ENCODE peak calls at places on chromosomes 16 and 17, in seven cellular contexts. One of them, this sample, is unnamed.

GRCh38 chr16:58733671-58734458 is at the start of gene GOT2:
- DNase-seq in lower leg skin: peak
- DNase-seq in uterus: peak
- DNase-seq in heart left ventricle: peak
- DNase-seq in A549: peak
- DNase-seq in gastrocnemius medialis: peak
- DNase-seq in transverse colon: peak
- DNase-seq in this sample: peak

GRCh38 chr16:87855852-87856715 is 13.2 kb downstream of the SLC7A5 start:
- DNase-seq in lower leg skin: peak
- DNase-seq in uterus: no peak
- DNase-seq in heart left ventricle: peak
- DNase-seq in A549: peak
- DNase-seq in gastrocnemius medialis: peak
- DNase-seq in transverse colon: peak
- DNase-seq in this sample: peak

GRCh38 chr16:13909872-13910303 is 10.1 kb upstream of the ERCC4 start:
- DNase-seq in lower leg skin: no peak
- DNase-seq in uterus: peak
- DNase-seq in heart left ventricle: peak
- DNase-seq in A549: peak
- DNase-seq in gastrocnemius medialis: peak
- DNase-seq in transverse colon: no peak
- DNase-seq in this sample: peak

GRCh38 chr16:3879887-3880564 is 487 bp downstream of the CREBBP start:
- DNase-seq in lower leg skin: peak
- DNase-seq in uterus: peak
- DNase-seq in heart left ventricle: peak
- DNase-seq in A549: peak
- DNase-seq in gastrocnemius medialis: peak
- DNase-seq in transverse colon: peak
- DNase-seq in this sample: peak

GRCh38 chr17:1758812-1759211 is 3.0 kb upstream of the SERPINF1 start:
- DNase-seq in lower leg skin: no peak
- DNase-seq in uterus: no peak
- DNase-seq in heart left ventricle: no peak
- DNase-seq in A549: no peak
- DNase-seq in gastrocnemius medialis: no peak
- DNase-seq in transverse colon: no peak
- DNase-seq in this sample: no peak

GRCh38 chr16:68379472-68380347 is 68.6 kb downstream of the SMPD3 start:
- DNase-seq in lower leg skin: no peak
- DNase-seq in uterus: no peak
- DNase-seq in heart left ventricle: no peak
- DNase-seq in A549: no peak
- DNase-seq in gastrocnemius medialis: no peak
- DNase-seq in transverse colon: no peak
- DNase-seq in this sample: no peak

GRCh38 chr16:12496181-12496580 is 307.5 kb downstream of the CPPED1 start:
- DNase-seq in lower leg skin: no peak
- DNase-seq in uterus: no peak
- DNase-seq in heart left ventricle: no peak
- DNase-seq in A549: no peak
- DNase-seq in gastrocnemius medialis: no peak
- DNase-seq in transverse colon: no peak
- DNase-seq in this sample: no peak

GRCh38 chr17:82000803-82001649 is 21.7 kb downstream of the CENPX start:
- DNase-seq in lower leg skin: no peak
- DNase-seq in uterus: no peak
- DNase-seq in heart left ventricle: no peak
- DNase-seq in A549: no peak
- DNase-seq in gastrocnemius medialis: peak
- DNase-seq in transverse colon: no peak
- DNase-seq in this sample: no peak

GRCh38 chr17:12398636-12399035 is 267.1 kb upstream of the MYOCD start:
- DNase-seq in lower leg skin: no peak
- DNase-seq in uterus: peak
- DNase-seq in heart left ventricle: no peak
- DNase-seq in A549: peak
- DNase-seq in gastrocnemius medialis: no peak
- DNase-seq in transverse colon: no peak
- DNase-seq in this sample: no peak

GRCh38 chr17:42548070-42548837 is 4.5 kb upstream of the HSD17B1 start:
- DNase-seq in lower leg skin: no peak
- DNase-seq in uterus: no peak
- DNase-seq in heart left ventricle: no peak
- DNase-seq in A549: peak
- DNase-seq in gastrocnemius medialis: no peak
- DNase-seq in transverse colon: peak
- DNase-seq in this sample: no peak

GRCh38 chr17:75875182-75875939 is 3.0 kb downstream of the TRIM47 start:
- DNase-seq in lower leg skin: no peak
- DNase-seq in uterus: no peak
- DNase-seq in heart left ventricle: peak
- DNase-seq in A549: no peak
- DNase-seq in gastrocnemius medialis: no peak
- DNase-seq in transverse colon: peak
- DNase-seq in this sample: peak

GRCh38 chr16:62064173-62064572 is 27.9 kb upstream of the CDH8 start:
- DNase-seq in lower leg skin: no peak
- DNase-seq in uterus: no peak
- DNase-seq in heart left ventricle: no peak
- DNase-seq in A549: no peak
- DNase-seq in gastrocnemius medialis: no peak
- DNase-seq in transverse colon: no peak
- DNase-seq in this sample: no peak

GRCh38 chr17:73888875-73889274 is 244.6 kb upstream of the SDK2 start:
- DNase-seq in lower leg skin: no peak
- DNase-seq in uterus: no peak
- DNase-seq in heart left ventricle: no peak
- DNase-seq in A549: no peak
- DNase-seq in gastrocnemius medialis: no peak
- DNase-seq in transverse colon: no peak
- DNase-seq in this sample: no peak

GRCh38 chr17:64413505-64413904 is 22.8 kb upstream of the PECAM1 start:
- DNase-seq in lower leg skin: peak
- DNase-seq in uterus: no peak
- DNase-seq in heart left ventricle: no peak
- DNase-seq in A549: no peak
- DNase-seq in gastrocnemius medialis: no peak
- DNase-seq in transverse colon: peak
- DNase-seq in this sample: peak

GRCh38 chr17:56661906-56662305 is 68.4 kb downstream of the NOG start:
- DNase-seq in lower leg skin: no peak
- DNase-seq in uterus: no peak
- DNase-seq in heart left ventricle: no peak
- DNase-seq in A549: peak
- DNase-seq in gastrocnemius medialis: no peak
- DNase-seq in transverse colon: no peak
- DNase-seq in this sample: no peak

GRCh38 chr16:85291302-85292148 is 179.3 kb upstream of the CIBAR2 start:
- DNase-seq in lower leg skin: no peak
- DNase-seq in uterus: no peak
- DNase-seq in heart left ventricle: peak
- DNase-seq in A549: no peak
- DNase-seq in gastrocnemius medialis: no peak
- DNase-seq in transverse colon: peak
- DNase-seq in this sample: peak

DNA sequence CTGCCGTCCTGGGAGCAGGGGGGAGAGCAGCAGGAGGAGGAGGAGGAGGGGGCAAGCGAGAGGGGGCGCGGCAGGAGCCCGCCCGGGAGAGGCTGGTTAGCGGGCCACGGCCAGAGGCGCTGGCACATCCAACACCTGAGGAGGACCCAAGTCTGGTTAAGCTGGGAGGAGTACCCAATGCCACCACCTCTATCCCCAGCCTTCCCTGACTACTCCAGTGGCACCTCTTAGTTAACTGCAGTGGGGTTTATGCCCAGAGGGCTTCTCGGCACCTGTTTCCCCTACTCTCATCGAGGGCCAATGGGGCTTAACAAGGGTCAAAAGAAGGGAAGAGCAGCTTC is 5.6 kb downstream of the PHOSPHO1 start:
- DNase-seq in lower leg skin: no peak
- DNase-seq in uterus: no peak
- DNase-seq in heart left ventricle: no peak
- DNase-seq in A549: no peak
- DNase-seq in gastrocnemius medialis: no peak
- DNase-seq in transverse colon: no peak
- DNase-seq in this sample: no peak
- H3K4me3 ChIP-seq in lower leg skin: no peak
- H3K4me3 ChIP-seq in uterus: no peak
- H3K4me3 ChIP-seq in heart left ventricle: peak
- H3K4me3 ChIP-seq in A549: no peak
- H3K4me3 ChIP-seq in gastrocnemius medialis: no peak
- H3K4me3 ChIP-seq in transverse colon: no peak
- H3K4me3 ChIP-seq in this sample: no peak

GRCh38 chr17:4551796-4552525 is 3.2 kb downstream of the MYBBP1A start:
- DNase-seq in lower leg skin: no peak
- DNase-seq in uterus: no peak
- DNase-seq in heart left ventricle: no peak
- DNase-seq in A549: no peak
- DNase-seq in gastrocnemius medialis: no peak
- DNase-seq in transverse colon: no peak
- DNase-seq in this sample: peak
- TF ChIP-seq POLR2A in lower leg skin: no peak
- TF ChIP-seq POLR2A in uterus: no peak
- TF ChIP-seq POLR2A in heart left ventricle: no peak
- TF ChIP-seq POLR2A in A549: no peak
- TF ChIP-seq POLR2A in gastrocnemius medialis: no peak
- TF ChIP-seq POLR2A in transverse colon: no peak
- TF ChIP-seq POLR2A in this sample: no peak

GRCh38 chr17:3002538-3003301 is 60.7 kb downstream of the OR1D5 start:
- DNase-seq in lower leg skin: no peak
- DNase-seq in uterus: no peak
- DNase-seq in heart left ventricle: no peak
- DNase-seq in A549: no peak
- DNase-seq in gastrocnemius medialis: no peak
- DNase-seq in transverse colon: peak
- DNase-seq in this sample: peak
- TF ChIP-seq CTCF in lower leg skin: no peak
- TF ChIP-seq CTCF in uterus: no peak
- TF ChIP-seq CTCF in heart left ventricle: no peak
- TF ChIP-seq CTCF in A549: no peak
- TF ChIP-seq CTCF in gastrocnemius medialis: no peak
- TF ChIP-seq CTCF in transverse colon: no peak
- TF ChIP-seq CTCF in this sample: no peak

DNA sequence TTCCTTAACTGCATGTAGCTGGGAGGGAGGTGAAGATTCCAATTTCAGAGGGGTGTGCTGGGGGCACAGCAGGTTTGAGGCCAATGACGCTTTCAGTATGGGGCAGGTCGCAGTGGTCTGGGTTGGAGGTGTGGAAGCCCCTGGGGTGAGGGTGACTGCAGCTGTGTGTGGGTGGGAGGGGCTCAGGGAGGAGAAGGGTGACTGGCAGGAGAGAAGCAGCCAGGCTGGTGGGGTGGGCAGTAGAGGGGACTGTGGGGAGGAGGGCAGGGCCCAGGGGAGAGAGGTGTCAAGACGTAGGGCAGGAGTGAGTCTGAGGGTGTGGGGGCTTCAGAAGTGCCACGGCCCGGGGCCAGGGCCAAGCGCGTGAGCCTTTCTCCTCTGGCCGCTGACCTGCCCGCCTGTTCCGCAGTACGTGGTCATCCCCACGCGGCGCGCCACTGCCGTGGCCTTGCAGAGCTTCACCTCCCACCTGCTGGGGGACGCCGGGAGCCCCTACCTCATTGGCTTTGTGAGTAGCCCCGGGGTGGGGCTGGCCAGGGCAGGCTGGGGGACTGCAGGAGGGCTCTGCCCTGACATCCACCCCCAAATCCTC is 19.4 kb downstream of the MYBBP1A start:
- DNase-seq in lower leg skin: no peak
- DNase-seq in uterus: no peak
- DNase-seq in heart left ventricle: no peak
- DNase-seq in A549: no peak
- DNase-seq in gastrocnemius medialis: no peak
- DNase-seq in transverse colon: no peak
- DNase-seq in this sample: no peak
- H3K4me3 ChIP-seq in lower leg skin: no peak
- H3K4me3 ChIP-seq in uterus: peak
- H3K4me3 ChIP-seq in heart left ventricle: no peak
- H3K4me3 ChIP-seq in A549: no peak
- H3K4me3 ChIP-seq in gastrocnemius medialis: no peak
- H3K4me3 ChIP-seq in transverse colon: no peak
- H3K4me3 ChIP-seq in this sample: no peak

GRCh38 chr17:20155258-20156195 is 146.4 kb downstream of the SPECC1 start:
- DNase-seq in lower leg skin: peak
- DNase-seq in uterus: peak
- DNase-seq in heart left ventricle: peak
- DNase-seq in A549: peak
- DNase-seq in gastrocnemius medialis: peak
- DNase-seq in transverse colon: peak
- DNase-seq in this sample: peak
- TF ChIP-seq POLR2A in lower leg skin: no peak
- TF ChIP-seq POLR2A in uterus: peak
- TF ChIP-seq POLR2A in heart left ventricle: no peak
- TF ChIP-seq POLR2A in A549: peak
- TF ChIP-seq POLR2A in gastrocnemius medialis: no peak
- TF ChIP-seq POLR2A in transverse colon: peak
- TF ChIP-seq POLR2A in this sample: no peak

GRCh38 chr17:70624208-70624607 is 454.9 kb downstream of the KCNJ2 start:
- DNase-seq in lower leg skin: no peak
- DNase-seq in uterus: no peak
- DNase-seq in heart left ventricle: no peak
- DNase-seq in A549: no peak
- DNase-seq in gastrocnemius medialis: no peak
- DNase-seq in transverse colon: no peak
- DNase-seq in this sample: no peak

GRCh38 chr17:70621593-70621992 is 452.3 kb downstream of the KCNJ2 start:
- DNase-seq in lower leg skin: no peak
- DNase-seq in uterus: no peak
- DNase-seq in heart left ventricle: peak
- DNase-seq in A549: no peak
- DNase-seq in gastrocnemius medialis: no peak
- DNase-seq in transverse colon: no peak
- DNase-seq in this sample: no peak

DNA sequence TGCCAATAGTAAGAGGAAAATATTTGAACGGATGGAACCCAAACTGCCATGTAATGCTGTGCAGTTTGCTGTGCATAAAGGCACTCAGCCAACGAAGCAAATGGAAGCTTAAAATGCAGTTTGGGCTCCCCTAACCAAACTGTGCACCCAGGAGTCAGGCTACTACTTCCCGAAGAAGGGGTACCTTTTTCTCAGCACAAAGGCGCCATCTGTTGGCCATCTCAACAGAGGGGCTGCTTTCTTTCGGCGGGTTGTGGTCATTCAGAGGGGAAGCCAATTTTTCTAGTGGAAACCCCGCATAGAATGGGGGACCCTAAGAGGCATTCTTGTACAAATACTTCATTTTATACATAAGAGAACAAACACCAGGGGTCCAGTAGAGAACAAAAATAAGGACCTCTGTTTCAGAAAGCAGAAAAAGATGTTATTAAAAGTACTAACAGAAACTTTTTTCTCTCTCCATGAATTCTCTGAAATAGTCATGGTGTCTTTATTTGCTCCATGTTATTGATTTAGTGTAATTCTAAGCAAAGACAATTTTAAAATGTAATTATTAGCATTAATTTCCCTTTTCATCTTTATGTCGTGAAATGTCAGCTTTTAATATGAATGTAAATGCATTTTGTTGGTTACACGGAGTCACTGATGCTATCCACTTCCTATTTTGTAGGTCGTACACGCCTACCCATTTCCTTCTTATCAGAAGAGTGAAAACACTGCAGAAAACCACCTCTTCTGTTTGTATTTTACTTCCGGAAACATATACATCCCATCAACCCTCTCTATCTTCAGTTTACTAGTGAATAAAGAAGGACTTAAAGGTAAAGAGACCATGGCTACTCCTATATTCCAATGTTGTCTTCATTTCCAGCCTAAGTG is 453.3 kb downstream of the KCNJ2 start:
- DNase-seq in lower leg skin: no peak
- DNase-seq in uterus: no peak
- DNase-seq in heart left ventricle: peak
- DNase-seq in A549: peak
- DNase-seq in gastrocnemius medialis: peak
- DNase-seq in transverse colon: peak
- DNase-seq in this sample: peak
- TF ChIP-seq CTCF in lower leg skin: no peak
- TF ChIP-seq CTCF in uterus: no peak
- TF ChIP-seq CTCF in heart left ventricle: peak
- TF ChIP-seq CTCF in A549: peak
- TF ChIP-seq CTCF in gastrocnemius medialis: peak
- TF ChIP-seq CTCF in transverse colon: peak
- TF ChIP-seq CTCF in this sample: peak

This sample was measured in sigmoid colon.